ENCODE peak calls at places on chromosomes 7 and 10, in five cellular contexts. K is PC-3, E is hepatocyte, T is HCT116, V is endothelial cell of umbilical vein. H is an unnamed sample. For H3K79me2 and H3K4me1, the result is how much of the 10 kb centered on the place peaks cover.

GRCh38 chr7:14894826-14895225 is 7.7 kb downstream of the DGKB start:
- DNase-seq in K (peak), E (no peak), T (no peak), V (peak), H (no peak)

GRCh38 chr10:17859492-17860156 is 50.5 kb downstream of the MRC1 start:
- DNase-seq in K (no peak), E (no peak), T (no peak), V (no peak), H (no peak)

GRCh38 chr10:93967756-93968155 is 26.0 kb upstream of the PLCE1 start:
- DNase-seq in K (no peak), E (no peak), T (no peak), V (no peak), H (no peak)

GRCh38 chr10:91540714-91541113 is 92.2 kb downstream of the PPP1R3C start:
- DNase-seq in K (peak), E (no peak), T (peak), V (no peak), H (no peak)

GRCh38 chr10:85916999-85917573 is 449.5 kb downstream of the GRID1 start:
- DNase-seq in K (no peak), E (no peak), T (no peak), V (no peak), H (no peak)

GRCh38 chr7:88480901-88481300 is 174.2 kb upstream of the STEAP4 start:
- DNase-seq in K (no peak), E (peak), T (no peak), V (no peak), H (no peak)

GRCh38 chr7:125136341-125136740 is 206.7 kb upstream of the POT1 start:
- DNase-seq in K (peak), E (no peak), T (peak), V (no peak), H (peak)

GRCh38 chr7:29207469-29207868 is 12.9 kb downstream of the CHN2 start:
- DNase-seq in K (peak), E (no peak), T (no peak), V (peak), H (no peak)

GRCh38 chr10:87659571-87660483 is at the start of gene PAPSS2:
- DNase-seq in K (peak), E (peak), T (no peak), V (peak), H (peak)

GRCh38 chr10:124005091-124005490 is 88.3 kb downstream of the CHST15 start:
- DNase-seq in K (no peak), E (no peak), T (no peak), V (no peak), H (no peak)

GRCh38 chr7:33590902-33591301 is 314.4 kb upstream of the BMPER start:
- DNase-seq in K (peak), E (no peak), T (no peak), V (peak), H (no peak)

GRCh38 chr7:117623606-117624005 is 143.8 kb downstream of the CFTR start:
- DNase-seq in K (no peak), E (no peak), T (no peak), V (no peak), H (no peak)

GRCh38 chr10:71316081-71316785 is 2.8 kb upstream of the SLC29A3 start:
- DNase-seq in K (no peak), E (no peak), T (no peak), V (peak), H (no peak)

GRCh38 chr10:119859422-119860258 is 13.0 kb downstream of the MCMBP start:
- DNase-seq in K (peak), E (peak), T (peak), V (peak), H (peak)

GRCh38 chr10:118564652-118565051 is 30.8 kb downstream of the PRLHR start:
- DNase-seq in K (peak), E (no peak), T (no peak), V (no peak), H (peak)

GRCh38 chr10:100912013-100912608 is 652 bp upstream of the SLF2 start:
- DNase-seq in K (no peak), E (peak), T (no peak), V (no peak), H (no peak)

GRCh38 chr10:66627156-66627555 is 298.7 kb upstream of the LRRTM3 start:
- DNase-seq in K (peak), E (peak), T (peak), V (no peak), H (peak)

GRCh38 chr10:61284222-61284890 is 168.8 kb downstream of the TMEM26 start:
- DNase-seq in K (peak), E (peak), T (peak), V (peak), H (peak)

GRCh38 chr7:73831656-73832579 is 1.1 kb downstream of the CLDN4 start:
- DNase-seq in K (peak), E (peak), T (peak), V (no peak), H (peak)

GRCh38 chr7:87156709-87157108 is 4.5 kb downstream of the DMTF1 start:
- DNase-seq in K (no peak), E (no peak), T (no peak), V (no peak), H (no peak)

GRCh38 chr10:5942471-5942870 is 34.9 kb downstream of the IL15RA start:
- DNase-seq in K (no peak), E (no peak), T (no peak), V (peak), H (no peak)

GRCh38 chr7:26413007-26413691 is 121.5 kb downstream of the SNX10 start:
- DNase-seq in K (peak), E (no peak), T (no peak), V (peak), H (no peak)

GRCh38 chr10:70160798-70161197 is 9.5 kb downstream of the SAR1A start:
- DNase-seq in K (no peak), E (no peak), T (no peak), V (no peak), H (no peak)

GRCh38 chr10:70158113-70158512 is 11.6 kb upstream of the TYSND1 start:
- DNase-seq in K (no peak), E (no peak), T (no peak), V (no peak), H (no peak)

GRCh38 chr10:70155255-70155838 is 8.8 kb upstream of the TYSND1 start:
- DNase-seq in K (no peak), E (no peak), T (no peak), V (no peak), H (peak)
- H3K79me2 ChIP-seq in K (under half), E (half or more), T (half or more), V (under half), H (under half)

DNA sequence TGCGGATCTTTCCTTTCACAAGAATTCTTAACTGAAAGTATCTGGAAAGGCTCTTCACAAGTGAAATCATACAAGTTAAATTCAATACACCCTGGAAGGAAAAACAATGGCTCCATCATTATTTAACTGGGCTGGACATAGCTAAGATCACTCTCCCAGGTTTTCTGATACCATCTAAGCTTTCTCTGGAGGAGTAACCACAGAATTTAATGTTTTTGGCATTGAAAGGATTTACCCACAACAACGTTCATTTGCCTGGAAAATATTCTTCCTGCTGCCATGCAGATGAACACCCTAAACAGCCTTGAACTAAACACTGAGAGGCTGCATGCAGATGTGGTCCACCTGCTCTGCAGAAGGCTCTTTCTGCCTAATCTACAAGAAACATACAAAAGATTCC is 4.3 kb downstream of the NEBL start:
- DNase-seq in K (no peak), E (no peak), T (no peak), V (no peak), H (no peak)
- H3K4me1 ChIP-seq in K (under half), E (under half), T (under half), V (under half), H (under half)

DNA sequence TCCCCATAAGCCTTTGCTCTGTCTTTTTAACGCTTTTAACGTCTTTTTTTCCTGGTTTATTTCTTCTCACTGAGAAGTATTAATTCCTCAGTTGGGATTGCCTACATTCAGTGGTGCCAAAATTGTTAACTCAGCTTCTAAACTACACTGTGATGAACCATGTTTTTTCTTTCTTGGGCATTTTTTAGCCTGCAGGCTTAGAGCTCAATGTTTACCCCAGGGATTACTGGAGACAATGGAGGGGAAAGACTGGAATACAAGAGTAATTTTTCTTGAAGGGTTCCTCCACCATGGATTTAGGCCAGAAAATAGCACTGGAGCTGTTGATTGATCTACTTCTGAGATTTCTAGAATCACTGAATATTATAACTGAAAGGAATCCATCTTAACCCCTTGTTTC is 19.8 kb downstream of the STAMBPL1 start:
- DNase-seq in K (no peak), E (no peak), T (no peak), V (no peak), H (no peak)
- H3K79me2 ChIP-seq in K (under half), E (under half), T (under half), V (under half), H (under half)

GRCh38 chr7:2523461-2523905 is 3.9 kb downstream of the LFNG start:
- DNase-seq in K (peak), E (no peak), T (no peak), V (no peak), H (peak)
- H3K4me1 ChIP-seq in K (half or more), E (under half), T (half or more), V (under half), H (under half)

GRCh38 chr10:59844436-59844835 is 61.9 kb downstream of the CCDC6 start:
- DNase-seq in K (no peak), E (no peak), T (no peak), V (no peak), H (no peak)
- H3K79me2 ChIP-seq in K (under half), E (under half), T (under half), V (under half), H (under half)

GRCh38 chr7:144384071-144384470 is 19.4 kb downstream of the NOBOX start:
- DNase-seq in K (no peak), E (peak), T (peak), V (no peak), H (no peak)

GRCh38 chr7:144384555-144385245 is 18.8 kb downstream of the NOBOX start:
- DNase-seq in K (peak), E (peak), T (peak), V (no peak), H (peak)

GRCh38 chr7:144388950-144389349 is 14.5 kb downstream of the NOBOX start:
- DNase-seq in K (no peak), E (no peak), T (no peak), V (no peak), H (peak)

GRCh38 chr7:144390481-144390880 is 13.0 kb downstream of the NOBOX start:
- DNase-seq in K (no peak), E (no peak), T (no peak), V (no peak), H (no peak)

GRCh38 chr7:144386741-144387140 is 16.8 kb downstream of the NOBOX start:
- DNase-seq in K (no peak), E (no peak), T (no peak), V (no peak), H (no peak)
- H3K4me1 ChIP-seq in K (under half), E (under half), T (under half), V (under half), H (under half)

H was measured in GM23338.